ENCODE peak calls at places on chromosomes 12 and 14, in eight cellular contexts. T is SK-N-SH; Z is ELR; P is stimulated activated CD4-positive, alpha-beta T cell treated with anti-CD3 and anti-CD28 coated beads, Interleukin-1b, Interleukin-23, amount 100 ng/mL, for 1 hour; W is mucosa of descending colon; O is prostate gland; M is osteoblast; H is cardiac muscle cell. Q is an unnamed sample.

GRCh38 chr14:22606380-22606779 is 8.3 kb downstream of the ABHD4 start:
- DNase-seq in H (no peak), W (no peak), T (no peak), M (no peak), Z (no peak), O (no peak), P (no peak), Q (no peak)

GRCh38 chr12:16796168-16796567 is 190.2 kb upstream of the LMO3 start:
- DNase-seq in P (no peak), T (no peak), O (no peak), Z (no peak), H (no peak), M (no peak), W (no peak), Q (no peak)

GRCh38 chr14:101927859-101928258 is 36.5 kb upstream of the DYNC1H1 start:
- DNase-seq in W (peak; percentile 70), P (no peak), H (no peak), O (no peak), M (peak; percentile 98), Z (peak; percentile 89), T (peak; percentile 93), Q (peak; percentile 53)

GRCh38 chr12:131008461-131009270 is 55.0 kb downstream of the ADGRD1 start:
- DNase-seq in M (peak; percentile 67), W (no peak), P (no peak), Z (no peak), T (no peak), O (no peak), H (no peak), Q (no peak)

GRCh38 chr12:16393126-16393525 is 45.7 kb downstream of the MGST1 start:
- DNase-seq in Z (no peak), O (no peak), H (no peak), P (no peak), M (no peak), T (no peak), W (no peak), Q (no peak)

GRCh38 chr12:129163461-129163860 is 310.2 kb downstream of the GLT1D1 start:
- DNase-seq in M (no peak), W (no peak), Z (no peak), P (no peak), O (no peak), H (no peak), T (no peak), Q (no peak)

GRCh38 chr12:4421590-4422031 is 24.0 kb downstream of the FGF6 start:
- DNase-seq in W (no peak), Z (peak; percentile 64), T (peak; percentile 82), O (no peak), M (peak; percentile 88), H (peak; percentile 80), P (no peak), Q (no peak)

GRCh38 chr12:109753054-109753401 is 39.4 kb downstream of the FAM222A start:
- DNase-seq in T (peak; percentile 12), W (peak; percentile 5), P (no peak), O (no peak), H (no peak), M (peak; percentile 26), Z (no peak), Q (peak; percentile 16)

GRCh38 chr12:27627123-27627835 is 69.0 kb upstream of the REP15 start:
- DNase-seq in M (no peak), Z (peak; percentile 86), H (no peak), T (no peak), O (no peak), P (no peak), W (no peak), Q (no peak)

GRCh38 chr14:35993512-35993960 is 167.4 kb downstream of the BRMS1L start:
- DNase-seq in M (no peak), P (no peak), W (no peak), H (no peak), Z (no peak), O (no peak), T (no peak), Q (no peak)

GRCh38 chr12:131557310-131557709 is 153.6 kb upstream of the SFSWAP start:
- DNase-seq in P (no peak), H (no peak), O (no peak), Z (no peak), W (no peak), T (no peak), M (no peak), Q (no peak)

GRCh38 chr12:47867496-47867941 is 37.3 kb downstream of the VDR start:
- DNase-seq in T (no peak), Z (peak; percentile 94), H (no peak), M (peak; percentile 98), P (no peak), O (no peak), W (no peak), Q (peak; percentile 75)

GRCh38 chr14:24274101-24274543 is 2.7 kb upstream of the RABGGTA start:
- DNase-seq in Z (peak; percentile 48), H (no peak), M (no peak), T (no peak), O (no peak), P (no peak), W (no peak), Q (no peak)

GRCh38 chr12:6195665-6196535 is 4.3 kb upstream of the CD9 start:
- DNase-seq in P (peak; percentile 67), M (peak; percentile 100), H (peak; percentile 89), W (peak; percentile 91), Z (peak; percentile 96), T (peak; percentile 96), O (peak; percentile 89), Q (peak; percentile 71)

GRCh38 chr12:116958402-116959197 is 47.9 kb downstream of the FBXW8 start:
- DNase-seq in W (no peak), P (no peak), H (peak; percentile 39), M (no peak), T (no peak), Z (no peak), O (no peak), Q (no peak)

GRCh38 chr12:76738824-76739579 is 24.9 kb upstream of the ZDHHC17 start:
- DNase-seq in M (no peak), W (no peak), P (no peak), Z (no peak), O (no peak), T (no peak), H (no peak), Q (no peak)

GRCh38 chr12:991350-992278 is 591 bp downstream of the ERC1 start:
- DNase-seq in T (peak; percentile 89), P (no peak), M (peak; percentile 93), O (no peak), Z (peak; percentile 13), W (no peak), H (no peak), Q (no peak)

GRCh38 chr12:117105902-117106301 is 6.7 kb upstream of the TESC start:
- DNase-seq in H (no peak), O (peak; percentile 69), Z (no peak), M (no peak), W (no peak), P (no peak), T (no peak), Q (no peak)

GRCh38 chr12:111429760-111430417 is 24.2 kb downstream of the SH2B3 start:
- DNase-seq in H (no peak), T (peak; percentile 63), W (peak; percentile 58), O (no peak), Z (no peak), M (peak; percentile 72), P (no peak), Q (no peak)

GRCh38 chr12:104458645-104459555 is 2.2 kb downstream of the CHST11 start:
- DNase-seq in O (peak; percentile 14), M (peak; percentile 94), H (peak; percentile 42), W (peak; percentile 38), T (peak; percentile 28), Z (peak; percentile 34), P (no peak), Q (no peak)

GRCh38 chr14:104882325-104882973 is 17.4 kb downstream of the CEP170B start:
- DNase-seq in M (peak; percentile 92), H (no peak), P (no peak), O (peak; percentile 57), W (peak; percentile 86), Z (peak; percentile 48), T (peak; percentile 55), Q (no peak)

GRCh38 chr14:71467419-71467818 is 464.8 kb upstream of the RGS6 start:
- DNase-seq in W (no peak), Z (peak; percentile 79), M (no peak), P (no peak), T (no peak), H (no peak), O (no peak), Q (no peak)

GRCh38 chr12:62008703-62009102 is 251.5 kb upstream of the USP15 start:
- DNase-seq in H (no peak), O (no peak), M (no peak), P (no peak), T (no peak), W (no peak), Z (no peak), Q (no peak)

GRCh38 chr14:54537651-54538050 is 27.9 kb downstream of the CGRRF1 start:
- DNase-seq in W (no peak), H (no peak), Z (no peak), T (no peak), O (no peak), P (no peak), M (no peak), Q (no peak)

GRCh38 chr12:6603095-6603567 is 4.0 kb downstream of the CHD4 start:
- DNase-seq in T (peak; percentile 51), H (peak; percentile 36), P (no peak), M (peak; percentile 92), Z (no peak), O (no peak), W (no peak), Q (no peak)

GRCh38 chr14:32537166-32537565 is 208.1 kb downstream of the AKAP6 start:
- DNase-seq in T (no peak), M (no peak), Z (no peak), H (no peak), P (no peak), W (no peak), O (no peak), Q (no peak)

Q was measured in ascending aorta.